ENCODE peak calls at places on chromosome 22, in nine cellular contexts. I, F, J, Q, W, N, S, U and X are unnamed samples.

GRCh38 chr22:46012182-46012880 is 35.4 kb upstream of the WNT7B start:
- DNase-seq in I (no peak), F (no peak), J (no peak), Q (no peak), W (no peak), N (no peak), S (peak; percentile 42), U (no peak), X (no peak)

GRCh38 chr22:31241936-31242335 is 29.8 kb downstream of the LIMK2 start:
- DNase-seq in I (no peak), F (no peak), J (no peak), Q (peak; percentile 54), W (no peak), N (peak; percentile 41), S (no peak), U (peak; percentile 91), X (no peak)

GRCh38 chr22:46072981-46073682 is 77.2 kb upstream of the PPARA start:
- DNase-seq in I (no peak), F (no peak), J (no peak), Q (peak; percentile 14), W (no peak), N (no peak), S (peak; percentile 21), U (no peak), X (no peak)

GRCh38 chr22:43191831-43192230 is 4.9 kb upstream of the TTLL12 start:
- DNase-seq in I (no peak), F (no peak), J (no peak), Q (no peak), W (no peak), N (no peak), S (no peak), U (no peak), X (no peak)

GRCh38 chr22:43053176-43053575 is 36.0 kb downstream of the TTLL1 start:
- DNase-seq in I (no peak), F (no peak), J (no peak), Q (peak; percentile 7), W (peak; percentile 45), N (no peak), S (no peak), U (no peak), X (no peak)

GRCh38 chr22:42747701-42748513 is 27.2 kb upstream of the A4GALT start:
- DNase-seq in I (no peak), F (no peak), J (peak; percentile 47), Q (peak; percentile 86), W (no peak), N (peak; percentile 46), S (no peak), U (peak; percentile 81), X (peak; percentile 43)

GRCh38 chr22:49536571-49537131 is 291.0 kb downstream of the BRD1 start:
- DNase-seq in I (peak; percentile 17), F (no peak), J (no peak), Q (no peak), W (peak; percentile 90), N (no peak), S (no peak), U (no peak), X (no peak)

GRCh38 chr22:35303029-35303624 is 3.4 kb downstream of the TOM1 start:
- DNase-seq in I (no peak), F (no peak), J (no peak), Q (no peak), W (no peak), N (no peak), S (no peak), U (no peak), X (no peak)

GRCh38 chr22:45101828-45102227 is 61.9 kb upstream of the NUP50 start:
- DNase-seq in I (peak; percentile 50), F (peak; percentile 64), J (peak; percentile 73), Q (peak; percentile 82), W (peak; percentile 85), N (no peak), S (peak; percentile 55), U (peak; percentile 33), X (no peak)

GRCh38 chr22:22478450-22478849 is 30.1 kb downstream of the ZNF280B start:
- DNase-seq in I (no peak), F (no peak), J (no peak), Q (no peak), W (no peak), N (no peak), S (no peak), U (no peak), X (no peak)
- TF ChIP-seq CTCF in I (no peak), F (no peak), J (no peak), Q (no peak), W (no peak), N (no peak), S (no peak), U (no peak), X (no peak)

GRCh38 chr22:38501797-38502672 is 4.1 kb downstream of the DDX17 start:
- DNase-seq in I (no peak), F (no peak), J (no peak), Q (no peak), W (no peak), N (no peak), S (no peak), U (no peak), X (no peak)

GRCh38 chr22:38505595-38506117 is 455 bp downstream of the DDX17 start:
- DNase-seq in I (peak; percentile 41), F (peak; percentile 67), J (peak; percentile 64), Q (peak; percentile 66), W (no peak), N (no peak), S (peak; percentile 83), U (peak; percentile 39), X (no peak)

GRCh38 chr22:38503021-38503420 is 3.1 kb downstream of the DDX17 start:
- DNase-seq in I (no peak), F (no peak), J (no peak), Q (no peak), W (no peak), N (no peak), S (no peak), U (no peak), X (no peak)

GRCh38 chr22:38506118-38506962 is at the start of gene DDX17:
- DNase-seq in I (peak; percentile 89), F (peak; percentile 98), J (peak; percentile 95), Q (peak; percentile 99), W (peak; percentile 94), N (peak; percentile 88), S (peak; percentile 95), U (peak; percentile 92), X (peak; percentile 85)

DNA sequence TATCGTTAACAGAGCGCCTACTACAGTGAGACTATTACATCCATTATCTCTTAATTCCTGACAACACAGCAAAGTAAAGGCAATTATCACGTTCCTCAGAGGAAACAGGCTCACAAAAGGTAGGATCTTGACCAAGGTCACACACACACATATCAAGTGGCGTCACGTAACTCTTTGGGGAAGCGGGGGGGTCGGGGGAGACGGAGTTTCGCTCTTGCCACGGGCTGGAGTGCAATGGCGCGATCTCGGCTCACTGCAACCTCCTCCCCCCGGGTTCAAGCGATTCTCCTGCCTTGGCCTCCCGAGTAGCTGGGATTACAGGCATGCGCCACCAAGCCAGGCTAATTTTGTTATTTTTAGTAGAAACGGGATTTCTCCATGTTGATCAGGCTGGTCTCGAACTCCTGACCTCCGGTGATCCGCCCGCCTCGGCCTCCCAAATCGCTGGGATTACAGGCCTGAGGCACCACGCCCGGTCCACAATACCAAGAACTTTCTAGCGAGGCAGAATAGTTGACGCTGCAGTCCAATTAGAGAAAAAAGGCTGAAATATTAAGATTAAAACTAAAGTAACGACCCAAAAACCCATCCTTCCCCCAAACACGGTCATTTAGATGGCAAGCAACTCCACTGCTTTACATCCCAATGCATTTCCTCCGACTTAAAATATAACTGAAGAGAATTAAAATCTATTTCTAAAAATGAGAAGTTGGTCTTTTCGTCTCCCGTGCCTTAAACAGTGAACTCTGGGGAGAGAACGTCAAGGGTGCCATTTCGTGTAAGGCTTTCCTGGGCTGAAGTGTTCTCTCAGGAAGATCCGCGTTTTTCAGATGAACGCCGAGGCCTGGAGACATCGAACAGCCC is 1.1 kb downstream of the DDX17 start:
- DNase-seq in I (peak; percentile 24), F (no peak), J (peak; percentile 81), Q (peak; percentile 60), W (no peak), N (no peak), S (peak; percentile 80), U (peak; percentile 41), X (no peak)
- TF ChIP-seq CTCF in I (no peak), F (no peak), J (no peak), Q (no peak), W (no peak), N (no peak), S (no peak), U (no peak), X (no peak)

GRCh38 chr22:17944205-17944725 is 80.1 kb downstream of the MICAL3 start:
- DNase-seq in I (no peak), F (no peak), J (no peak), Q (no peak), W (no peak), N (no peak), S (no peak), U (no peak), X (no peak)

GRCh38 chr22:17945156-17945850 is 79.1 kb downstream of the MICAL3 start:
- DNase-seq in I (no peak), F (no peak), J (no peak), Q (no peak), W (no peak), N (no peak), S (no peak), U (no peak), X (no peak)

GRCh38 chr22:17946691-17947367 is 77.5 kb downstream of the MICAL3 start:
- DNase-seq in I (no peak), F (no peak), J (no peak), Q (no peak), W (no peak), N (no peak), S (no peak), U (no peak), X (no peak)

GRCh38 chr22:17948101-17948500 is 76.3 kb downstream of the MICAL3 start:
- DNase-seq in I (no peak), F (no peak), J (no peak), Q (no peak), W (no peak), N (no peak), S (no peak), U (no peak), X (no peak)

DNA sequence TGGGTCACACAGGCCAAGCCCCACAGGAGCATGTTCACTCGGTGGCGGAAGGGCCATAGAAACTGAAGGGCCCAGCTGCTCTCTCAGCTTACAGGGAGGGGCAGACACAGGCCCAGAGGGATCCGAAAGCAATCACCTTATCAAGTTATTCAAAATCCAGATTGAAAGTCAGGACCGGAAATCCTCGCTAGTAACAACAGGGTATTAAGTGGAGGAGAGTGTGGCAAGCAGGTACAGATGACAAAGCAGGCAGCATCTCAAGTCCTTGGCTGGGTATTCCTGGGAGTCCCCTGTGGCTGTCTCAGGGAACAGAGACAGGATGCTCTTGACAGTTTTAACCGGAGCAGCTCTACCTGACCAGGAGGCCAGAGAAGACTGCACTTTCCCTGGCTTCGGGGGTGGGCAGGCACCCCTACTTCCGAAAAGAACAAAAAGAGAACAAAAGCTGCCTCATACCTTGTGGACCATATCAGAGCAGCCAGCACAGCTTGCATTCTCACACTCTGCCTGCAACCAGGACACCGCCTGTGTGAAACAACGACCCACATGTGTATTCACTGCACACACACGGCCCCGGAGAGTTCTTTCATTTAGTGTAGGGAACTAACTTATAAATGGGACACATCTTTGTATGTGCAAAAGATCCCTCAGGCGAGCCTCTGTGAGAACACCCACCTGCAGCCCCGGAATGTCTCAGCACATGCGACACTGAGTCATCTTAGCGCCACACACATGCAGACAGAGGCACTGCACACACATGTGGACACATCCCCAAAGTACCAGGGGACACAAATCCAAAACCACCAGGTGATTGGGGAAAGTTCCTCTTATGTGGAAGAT is 78.3 kb downstream of the MICAL3 start:
- DNase-seq in I (no peak), F (no peak), J (peak; percentile 65), Q (no peak), W (no peak), N (no peak), S (no peak), U (no peak), X (no peak)
- TF ChIP-seq CTCF in I (no peak), F (no peak), J (peak; percentile 18), Q (no peak), W (no peak), N (no peak), S (no peak), U (no peak), X (no peak)

GRCh38 chr22:50696799-50697561 is 24.4 kb downstream of the SHANK3 start:
- DNase-seq in I (no peak), F (no peak), J (no peak), Q (no peak), W (peak; percentile 59), N (no peak), S (peak; percentile 41), U (no peak), X (no peak)
- TF ChIP-seq CTCF in I (peak; percentile 54), F (peak; percentile 53), J (no peak), Q (peak; percentile 56), W (peak; percentile 89), N (peak; percentile 67), S (peak; percentile 35), U (peak; percentile 30), X (peak; percentile 67)